ENCODE peak calls at places on chromosomes 5 and 9, in four cellular contexts. W is HCT116; X is naive thymus-derived CD4-positive, alpha-beta T cell; L is testis. Y is an unnamed sample. For H3K4me1, the result is how much of the 10 kb centered on the place peaks cover.

GRCh38 chr5:14996997-14997396 is 125.4 kb upstream of the ANKH start:
- DNase-seq in W (no peak), X (no peak), L (no peak), Y (peak)

GRCh38 chr9:127138444-127138843 is 16.0 kb upstream of the ANGPTL2 start:
- DNase-seq in W (no peak), X (no peak), L (no peak), Y (no peak)

GRCh38 chr5:93154551-93154950 is 426.5 kb downstream of the NR2F1-AS1 start:
- DNase-seq in W (no peak), X (no peak), L (no peak), Y (no peak)

GRCh38 chr5:14296533-14297331 is 153.6 kb downstream of the TRIO start:
- DNase-seq in W (no peak), X (no peak), L (no peak), Y (no peak)

GRCh38 chr5:31656806-31657205 is 17.9 kb downstream of the PDZD2 start:
- DNase-seq in W (no peak), X (no peak), L (no peak), Y (no peak)

GRCh38 chr5:179795049-179795862 is 1.5 kb downstream of the LTC4S start:
- DNase-seq in W (no peak), X (no peak), L (no peak), Y (peak)

GRCh38 chr5:142808778-142809606 is 38.8 kb downstream of the ARHGAP26 start:
- DNase-seq in W (no peak), X (no peak), L (no peak), Y (no peak)

GRCh38 chr5:134143431-134143830 is 28.9 kb downstream of the TCF7 start:
- DNase-seq in W (no peak), X (no peak), L (no peak), Y (no peak)

GRCh38 chr9:77221431-77221830 is 44.1 kb downstream of the VPS13A start:
- DNase-seq in W (no peak), X (no peak), L (no peak), Y (no peak)

GRCh38 chr5:157801-158200 is 33.5 kb upstream of the LRRC14B start:
- DNase-seq in W (no peak), X (no peak), L (no peak), Y (no peak)

GRCh38 chr5:55052383-55052931 is 28.4 kb downstream of the GZMK start:
- DNase-seq in W (no peak), X (no peak), L (no peak), Y (no peak)

GRCh38 chr9:116661037-116661954 is 25.8 kb upstream of the TRIM32 start:
- DNase-seq in W (peak), X (peak), L (peak), Y (peak)

GRCh38 chr5:142360607-142361120 is 35.8 kb upstream of the SPRY4 start:
- DNase-seq in W (peak), X (no peak), L (peak), Y (no peak)

GRCh38 chr5:34599471-34600117 is 56.5 kb upstream of the RAI14 start:
- DNase-seq in W (no peak), X (no peak), L (no peak), Y (no peak)

GRCh38 chr5:80206282-80206681 is 49.6 kb downstream of the SERINC5 start:
- DNase-seq in W (no peak), X (no peak), L (no peak), Y (no peak)
- H3K4me1 ChIP-seq in W (under half), X (half or more), L (half or more), Y (under half)

GRCh38 chr5:172427202-172427601 is 27.1 kb downstream of the SH3PXD2B start:
- DNase-seq in W (no peak), X (no peak), L (no peak), Y (no peak)
- H3K4me1 ChIP-seq in W (under half), X (under half), L (half or more), Y (under half)

DNA sequence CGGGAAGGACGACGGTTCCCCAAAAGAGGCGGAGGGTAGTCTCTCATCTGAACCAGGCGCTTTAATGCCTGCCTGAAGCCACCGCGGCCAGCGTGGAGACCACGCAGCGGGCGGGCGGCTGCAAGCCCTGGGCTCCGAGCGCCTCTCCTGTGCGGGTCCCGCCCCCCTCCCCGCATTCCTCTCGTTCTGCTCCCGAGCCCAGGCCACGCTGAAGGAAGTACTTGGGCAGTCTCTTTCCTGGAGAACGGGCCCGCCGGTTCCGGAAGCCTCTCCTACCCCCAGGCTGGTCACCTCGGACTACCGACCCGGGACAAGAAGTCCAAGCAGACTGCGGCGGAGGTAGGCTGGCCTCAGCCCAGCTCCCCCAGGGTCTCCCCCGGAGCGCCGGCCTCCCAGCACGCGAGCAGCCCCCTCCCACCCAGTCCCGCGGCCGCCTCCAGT is 555 bp downstream of the PPIC start:
- DNase-seq in W (peak), X (no peak), L (peak), Y (no peak)
- H3K4me1 ChIP-seq in W (under half), X (under half), L (under half), Y (under half)

DNA sequence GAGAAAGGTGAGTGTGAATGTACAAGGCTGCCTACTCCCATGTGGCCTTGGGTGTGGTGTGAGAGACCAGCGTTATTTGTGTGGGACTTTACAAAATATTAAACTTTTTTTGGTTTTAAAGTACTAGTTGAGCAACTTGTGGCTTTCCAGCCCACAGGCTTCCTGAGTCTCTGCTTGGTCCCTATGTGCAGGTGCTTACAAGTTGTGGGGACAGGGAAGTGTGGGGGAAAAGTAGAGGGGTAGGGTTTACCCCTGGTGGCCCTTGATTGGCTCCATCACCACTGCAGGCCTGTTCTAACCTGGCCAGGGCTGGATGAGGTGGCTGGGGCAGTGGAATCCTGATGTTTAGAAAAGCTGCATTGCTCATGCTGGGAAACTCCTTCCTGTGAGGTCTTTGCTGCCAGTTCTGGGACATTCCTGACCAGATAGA is 19.7 kb downstream of the PTTG1 start:
- DNase-seq in W (no peak), X (no peak), L (no peak), Y (no peak)
- H3K4me1 ChIP-seq in W (under half), X (under half), L (under half), Y (under half)

GRCh38 chr9:99222416-99223280 is 566 bp downstream of the SEC61B start:
- DNase-seq in W (no peak), X (no peak), L (no peak), Y (no peak)

GRCh38 chr9:99224445-99224844 is 2.4 kb downstream of the SEC61B start:
- DNase-seq in W (no peak), X (no peak), L (no peak), Y (no peak)

GRCh38 chr9:99221266-99221622 is 498 bp downstream of the ALG2 start:
- DNase-seq in W (no peak), X (no peak), L (no peak), Y (no peak)

GRCh38 chr9:99226054-99226453 is 4.0 kb downstream of the SEC61B start:
- DNase-seq in W (no peak), X (no peak), L (no peak), Y (no peak)

GRCh38 chr9:99221623-99222415 is at the start of the genes ALG2 and SEC61B:
- DNase-seq in W (peak), X (peak), L (peak), Y (peak)
- H3K4me1 ChIP-seq in W (under half), X (under half), L (under half), Y (under half)

GRCh38 chr9:98866435-98867108 is 59.1 kb downstream of the GALNT12 start:
- DNase-seq in W (no peak), X (no peak), L (no peak), Y (no peak)
- H3K4me1 ChIP-seq in W (under half), X (under half), L (under half), Y (under half)

DNA sequence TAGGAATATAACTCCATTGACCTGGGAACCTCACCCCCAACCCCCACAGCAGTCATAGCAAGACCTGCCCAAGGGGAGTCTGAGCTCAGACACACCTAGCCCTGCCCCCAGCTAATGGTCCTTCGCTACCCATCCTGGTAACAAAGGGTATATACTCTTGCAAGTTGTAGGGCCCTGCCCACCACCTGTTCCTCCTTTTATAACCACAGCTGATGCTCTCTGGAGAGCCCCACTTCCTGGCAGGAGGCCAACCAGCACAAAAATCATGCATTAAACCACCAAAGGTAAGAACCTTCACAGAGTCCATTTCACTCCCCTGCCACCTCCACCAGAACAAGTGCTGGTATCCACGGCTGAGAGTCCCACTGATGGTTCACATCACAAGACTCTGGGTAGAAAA is 1195.3 kb upstream of the SEMA6A start:
- DNase-seq in W (no peak), X (no peak), L (no peak), Y (no peak)
- H3K4me1 ChIP-seq in W (under half), X (under half), L (under half), Y (under half)